ENCODE peak calls at places on chromosomes 6 and 20, in six cellular contexts. Y is heart right ventricle; L is right atrium auricular region; O is HCT116; W is CD8-positive, alpha-beta memory T cell; X is H7. N is an unnamed sample.
A peak's percentile ranks its signal among the peaks of the same experiment; 100 is the strongest.

GRCh38 chr6:168090064-168090690 is 11.2 kb upstream of the FRMD1 start:
- DNase-seq in Y (no peak), L (no peak), O (no peak), W (no peak), X (no peak), N (no peak)

GRCh38 chr6:165630544-165630953 is 32.5 kb downstream of the PDE10A start:
- DNase-seq in Y (no peak), L (no peak), O (no peak), W (no peak), X (no peak), N (no peak)

GRCh38 chr6:15375018-15375417 is 129.1 kb downstream of the JARID2 start:
- DNase-seq in Y (no peak), L (no peak), O (no peak), W (no peak), X (no peak), N (no peak)

GRCh38 chr20:15767636-15768369 is 805.4 kb downstream of the KIF16B start:
- DNase-seq in Y (no peak), L (no peak), O (no peak), W (no peak), X (no peak), N (no peak)

GRCh38 chr6:147561742-147562141 is 53.3 kb downstream of the SAMD5 start:
- DNase-seq in Y (no peak), L (no peak), O (no peak), W (no peak), X (no peak), N (no peak)

GRCh38 chr6:28900577-28901266 is 23.1 kb downstream of the TRIM27 start:
- DNase-seq in Y (no peak), L (no peak), O (no peak), W (no peak), X (no peak), N (no peak)

GRCh38 chr6:3471711-3472110 is 14.9 kb upstream of the SLC22A23 start:
- DNase-seq in Y (no peak), L (no peak), O (no peak), W (no peak), X (no peak), N (no peak)

GRCh38 chr6:159203304-159204005 is 34.3 kb downstream of the FNDC1 start:
- DNase-seq in Y (no peak), L (peak; percentile 69), O (no peak), W (no peak), X (no peak), N (no peak)

GRCh38 chr6:142387997-142388815 is 86.4 kb downstream of the ADGRG6 start:
- DNase-seq in Y (no peak), L (no peak), O (no peak), W (no peak), X (peak; percentile 17), N (no peak)

GRCh38 chr20:10313215-10313614 is 94.6 kb downstream of the SNAP25 start:
- DNase-seq in Y (no peak), L (no peak), O (no peak), W (no peak), X (no peak), N (no peak)

GRCh38 chr20:32370897-32371296 is 12.8 kb downstream of the ASXL1 start:
- DNase-seq in Y (no peak), L (no peak), O (no peak), W (no peak), X (no peak), N (no peak)

GRCh38 chr6:83442752-83443151 is 11.9 kb upstream of the ME1 start:
- DNase-seq in Y (no peak), L (no peak), O (no peak), W (no peak), X (no peak), N (no peak)

GRCh38 chr6:165883851-165884640 is 221.0 kb upstream of the PDE10A start:
- DNase-seq in Y (no peak), L (peak; percentile 57), O (no peak), W (no peak), X (no peak), N (no peak)

GRCh38 chr6:44662461-44663121 is 275.1 kb downstream of the CDC5L start:
- DNase-seq in Y (no peak), L (no peak), O (no peak), W (no peak), X (peak; percentile 72), N (no peak)

GRCh38 chr6:147063469-147064031 is 140.7 kb upstream of the STXBP5 start:
- DNase-seq in Y (no peak), L (no peak), O (peak; percentile 64), W (no peak), X (no peak), N (no peak)

GRCh38 chr20:2851086-2851485 is 10.5 kb downstream of the VPS16 start:
- DNase-seq in Y (no peak), L (no peak), O (no peak), W (no peak), X (no peak), N (no peak)

GRCh38 chr6:44653761-44654218 is 266.3 kb downstream of the CDC5L start:
- DNase-seq in Y (no peak), L (no peak), O (no peak), W (no peak), X (no peak), N (no peak)

GRCh38 chr20:1894471-1894950 is 696 bp upstream of the SIRPA start:
- DNase-seq in Y (no peak), L (no peak), O (no peak), W (no peak), X (peak; percentile 92), N (peak; percentile 49)

GRCh38 chr6:131970460-131970859 is 19.3 kb upstream of the CCN2 start:
- DNase-seq in Y (no peak), L (no peak), O (no peak), W (no peak), X (no peak), N (no peak)

GRCh38 chr6:41786451-41787218 is 859 bp upstream of the TOMM6 start:
- DNase-seq in Y (peak; percentile 91), L (peak; percentile 86), O (peak; percentile 23), W (peak; percentile 83), X (peak; percentile 98), N (peak; percentile 88)

GRCh38 chr6:139153876-139154275 is 19.0 kb downstream of the HECA start:
- DNase-seq in Y (no peak), L (no peak), O (no peak), W (no peak), X (no peak), N (no peak)

GRCh38 chr6:53731906-53732636 is 62.7 kb upstream of the LRRC1 start:
- DNase-seq in Y (no peak), L (no peak), O (no peak), W (no peak), X (no peak), N (no peak)

GRCh38 chr6:21228411-21228810 is 365.1 kb upstream of the SOX4 start:
- DNase-seq in Y (no peak), L (no peak), O (no peak), W (no peak), X (no peak), N (no peak)

GRCh38 chr20:1381753-1382591 is 10.9 kb downstream of the FKBP1A start:
- DNase-seq in Y (no peak), L (no peak), O (no peak), W (no peak), X (no peak), N (no peak)

GRCh38 chr6:67759001-67759400 is 876.1 kb upstream of the ADGRB3 start:
- DNase-seq in Y (no peak), L (no peak), O (no peak), W (no peak), X (no peak), N (no peak)

DNA sequence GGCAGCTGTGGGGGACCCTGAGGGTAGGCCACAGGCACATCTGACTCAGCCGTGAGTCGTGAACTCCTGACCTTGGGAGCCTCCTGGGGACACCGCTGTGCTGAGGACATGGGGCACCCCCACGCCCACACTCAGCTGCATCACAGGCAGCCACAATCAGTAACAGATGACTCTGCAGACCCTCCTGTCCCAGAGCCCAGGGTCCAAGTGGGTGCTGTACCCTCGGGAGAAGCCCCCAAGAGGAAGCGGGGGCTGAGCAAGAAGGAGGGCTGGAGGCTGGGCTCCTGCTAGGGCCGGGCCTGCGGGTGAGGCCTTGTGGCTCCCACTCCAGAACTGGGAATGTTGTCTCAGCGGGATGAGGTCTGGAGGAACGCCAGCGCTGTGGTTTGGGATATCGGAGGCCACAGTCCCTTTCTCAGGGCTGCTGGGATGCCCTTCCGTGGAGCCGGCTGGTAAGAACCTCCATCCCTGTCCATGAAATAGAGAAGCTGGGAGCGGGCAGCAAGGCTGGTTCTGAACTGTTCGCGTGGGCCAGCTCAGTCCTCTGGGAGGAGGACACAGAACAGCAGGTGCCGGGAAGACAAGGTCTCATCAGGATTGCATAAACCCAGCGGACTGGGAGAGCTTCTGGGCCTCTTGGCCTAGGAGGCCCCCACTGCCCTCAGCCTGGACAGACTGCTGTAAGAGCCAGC is 3.1 kb upstream of the LAMA5 start:
- DNase-seq in Y (peak; percentile 59), L (no peak), O (no peak), W (no peak), X (no peak), N (no peak)
- H3K4me3 ChIP-seq in Y (no peak overlapping the region), L (no peak overlapping the region), O (peak overlapping the region; percentile 83), W (no peak overlapping the region), X (no peak overlapping the region), N (no peak overlapping the region)

GRCh38 chr20:22921595-22922421 is 113.3 kb upstream of the SSTR4 start:
- DNase-seq in Y (no peak), L (no peak), O (no peak), W (no peak), X (no peak), N (no peak)
- H3K4me3 ChIP-seq in Y (no peak overlapping the region), L (no peak overlapping the region), O (no peak overlapping the region), W (no peak overlapping the region), X (no peak overlapping the region), N (no peak overlapping the region)

GRCh38 chr6:27631614-27631925 is 158.7 kb upstream of the ZNF184 start:
- DNase-seq in Y (no peak), L (no peak), O (no peak), W (no peak), X (no peak), N (no peak)
- H3K4me3 ChIP-seq in Y (no peak overlapping the region), L (no peak overlapping the region), O (no peak overlapping the region), W (no peak overlapping the region), X (no peak overlapping the region), N (no peak overlapping the region)

GRCh38 chr20:57719951-57720350 is 10.1 kb upstream of the PMEPA1 start:
- DNase-seq in Y (no peak), L (no peak), O (no peak), W (no peak), X (no peak), N (no peak)

GRCh38 chr20:57716202-57716601 is 6.4 kb upstream of the PMEPA1 start:
- DNase-seq in Y (no peak), L (no peak), O (no peak), W (no peak), X (no peak), N (no peak)

GRCh38 chr20:57717797-57718196 is 8.0 kb upstream of the PMEPA1 start:
- DNase-seq in Y (no peak), L (no peak), O (no peak), W (no peak), X (peak; percentile 21), N (no peak)

GRCh38 chr20:57716893-57717292 is 7.1 kb upstream of the PMEPA1 start:
- DNase-seq in Y (peak; percentile 62), L (no peak), O (no peak), W (no peak), X (no peak), N (no peak)

DNA sequence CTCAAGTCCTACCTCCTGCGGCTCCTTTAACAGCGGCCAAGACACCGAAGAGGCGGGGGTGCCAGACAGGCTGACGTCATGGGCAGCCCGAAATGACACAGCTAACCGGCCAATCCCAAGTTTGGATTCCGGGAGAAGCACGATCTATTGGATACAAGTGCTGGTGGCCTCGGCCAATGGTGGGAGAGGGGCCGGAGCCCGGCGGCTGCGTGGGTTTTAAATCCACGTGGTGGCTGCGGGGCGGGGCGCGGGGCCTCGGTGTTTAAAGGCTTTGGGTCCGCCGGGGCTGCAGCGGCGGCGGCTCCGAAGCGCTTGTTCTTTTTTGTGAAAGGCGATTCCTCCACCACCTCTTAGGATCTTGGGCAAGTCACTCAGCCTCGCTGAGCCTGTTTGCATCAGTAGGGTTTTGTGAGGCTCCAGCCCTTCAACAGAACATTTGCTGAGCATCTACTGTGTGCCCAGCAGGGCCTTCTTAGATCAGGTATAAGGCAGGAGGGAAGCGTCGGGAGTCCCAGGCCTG is 8.7 kb upstream of the PMEPA1 start:
- DNase-seq in Y (peak; percentile 98), L (peak; percentile 99), O (peak; percentile 96), W (peak; percentile 89), X (peak; percentile 99), N (peak; percentile 97)
- H3K4me3 ChIP-seq in Y (peak overlapping the region; percentile 37), L (peak overlapping the region; percentile 40), O (no peak overlapping the region), W (peak overlapping the region; percentile 33), X (peak overlapping the region; percentile 46), N (peak overlapping the region; percentile 41)

N was measured in breast epithelium.